ENCODE peak calls at places on chromosomes 2 and 18, in five cellular contexts. One of them, this sample, is unnamed.

GRCh38 chr18:69974365-69974764 is 26.7 kb upstream of the CD226 start:
- DNase-seq in psoas muscle: no peak
- DNase-seq in MM.1S: no peak
- DNase-seq in GM12865: no peak
- DNase-seq in stomach: no peak
- DNase-seq in this sample: peak

GRCh38 chr2:190121971-190122370 is 59.4 kb upstream of the MSTN start:
- DNase-seq in psoas muscle: no peak
- DNase-seq in MM.1S: peak
- DNase-seq in GM12865: peak
- DNase-seq in stomach: no peak
- DNase-seq in this sample: peak

GRCh38 chr2:96734899-96735585 is 4.8 kb downstream of the LMAN2L start:
- DNase-seq in psoas muscle: no peak
- DNase-seq in MM.1S: no peak
- DNase-seq in GM12865: no peak
- DNase-seq in stomach: no peak
- DNase-seq in this sample: peak

GRCh38 chr2:178419123-178419522 is 31.9 kb downstream of the PRKRA start:
- DNase-seq in psoas muscle: no peak
- DNase-seq in MM.1S: no peak
- DNase-seq in GM12865: peak
- DNase-seq in stomach: no peak
- DNase-seq in this sample: peak

GRCh38 chr2:96157649-96158553 is 12.7 kb upstream of the DUSP2 start:
- DNase-seq in psoas muscle: no peak
- DNase-seq in MM.1S: no peak
- DNase-seq in GM12865: peak
- DNase-seq in stomach: no peak
- DNase-seq in this sample: no peak

GRCh38 chr2:201798252-201798918 is 8.0 kb upstream of the CDK15 start:
- DNase-seq in psoas muscle: no peak
- DNase-seq in MM.1S: no peak
- DNase-seq in GM12865: no peak
- DNase-seq in stomach: no peak
- DNase-seq in this sample: peak

GRCh38 chr2:131519466-131519865 is 8.2 kb upstream of the CCDC74A start:
- DNase-seq in psoas muscle: no peak
- DNase-seq in MM.1S: no peak
- DNase-seq in GM12865: no peak
- DNase-seq in stomach: no peak
- DNase-seq in this sample: no peak

GRCh38 chr2:143140864-143141637 is 11.8 kb downstream of the ARHGAP15 start:
- DNase-seq in psoas muscle: no peak
- DNase-seq in MM.1S: no peak
- DNase-seq in GM12865: peak
- DNase-seq in stomach: no peak
- DNase-seq in this sample: no peak

GRCh38 chr2:232457121-232458011 is 1.4 kb downstream of the ALPI start:
- DNase-seq in psoas muscle: no peak
- DNase-seq in MM.1S: no peak
- DNase-seq in GM12865: no peak
- DNase-seq in stomach: no peak
- DNase-seq in this sample: no peak

GRCh38 chr2:62038980-62039771 is 133.7 kb downstream of the COMMD1 start:
- DNase-seq in psoas muscle: no peak
- DNase-seq in MM.1S: peak
- DNase-seq in GM12865: peak
- DNase-seq in stomach: no peak
- DNase-seq in this sample: peak

GRCh38 chr18:49850636-49851035 is 37.3 kb upstream of the ACAA2 start:
- DNase-seq in psoas muscle: no peak
- DNase-seq in MM.1S: no peak
- DNase-seq in GM12865: no peak
- DNase-seq in stomach: peak
- DNase-seq in this sample: no peak

GRCh38 chr2:190506666-190507065 is 27.9 kb downstream of the NEMP2 start:
- DNase-seq in psoas muscle: no peak
- DNase-seq in MM.1S: no peak
- DNase-seq in GM12865: no peak
- DNase-seq in stomach: no peak
- DNase-seq in this sample: no peak

GRCh38 chr18:28045880-28046279 is 131.1 kb downstream of the CDH2 start:
- DNase-seq in psoas muscle: no peak
- DNase-seq in MM.1S: no peak
- DNase-seq in GM12865: no peak
- DNase-seq in stomach: no peak
- DNase-seq in this sample: no peak

GRCh38 chr2:120300385-120300784 is 45.6 kb upstream of the INHBB start:
- DNase-seq in psoas muscle: no peak
- DNase-seq in MM.1S: no peak
- DNase-seq in GM12865: no peak
- DNase-seq in stomach: no peak
- DNase-seq in this sample: no peak

GRCh38 chr2:20620696-20621365 is 30.1 kb downstream of the HS1BP3 start:
- DNase-seq in psoas muscle: no peak
- DNase-seq in MM.1S: no peak
- DNase-seq in GM12865: no peak
- DNase-seq in stomach: peak
- DNase-seq in this sample: no peak

GRCh38 chr2:1812926-1813325 is 68.6 kb upstream of the PXDN start:
- DNase-seq in psoas muscle: no peak
- DNase-seq in MM.1S: no peak
- DNase-seq in GM12865: no peak
- DNase-seq in stomach: no peak
- DNase-seq in this sample: no peak

GRCh38 chr2:191864623-191865521 is 18.0 kb upstream of the CAVIN2 start:
- DNase-seq in psoas muscle: no peak
- DNase-seq in MM.1S: no peak
- DNase-seq in GM12865: no peak
- DNase-seq in stomach: no peak
- DNase-seq in this sample: peak

GRCh38 chr2:218853766-218854165 is 5.8 kb upstream of the WNT6 start:
- DNase-seq in psoas muscle: no peak
- DNase-seq in MM.1S: no peak
- DNase-seq in GM12865: no peak
- DNase-seq in stomach: no peak
- DNase-seq in this sample: peak

GRCh38 chr18:34251919-34252318 is 27.2 kb upstream of the NOL4 start:
- DNase-seq in psoas muscle: no peak
- DNase-seq in MM.1S: no peak
- DNase-seq in GM12865: no peak
- DNase-seq in stomach: no peak
- DNase-seq in this sample: no peak

GRCh38 chr2:96167407-96168013 is 22.3 kb upstream of the DUSP2 start:
- DNase-seq in psoas muscle: no peak
- DNase-seq in MM.1S: no peak
- DNase-seq in GM12865: no peak
- DNase-seq in stomach: no peak
- DNase-seq in this sample: no peak

GRCh38 chr2:214808961-214809750 is at the start of gene BARD1:
- DNase-seq in psoas muscle: peak
- DNase-seq in MM.1S: peak
- DNase-seq in GM12865: peak
- DNase-seq in stomach: peak
- DNase-seq in this sample: peak

GRCh38 chr2:185899364-185899763 is 160.8 kb downstream of the FSIP2 start:
- DNase-seq in psoas muscle: no peak
- DNase-seq in MM.1S: no peak
- DNase-seq in GM12865: no peak
- DNase-seq in stomach: no peak
- DNase-seq in this sample: no peak
- H3K4me3 ChIP-seq in psoas muscle: no peak
- H3K4me3 ChIP-seq in MM.1S: no peak
- H3K4me3 ChIP-seq in GM12865: no peak
- H3K4me3 ChIP-seq in stomach: no peak
- H3K4me3 ChIP-seq in this sample: no peak

GRCh38 chr2:14642499-14642898 is 10.0 kb downstream of the LRATD1 start:
- DNase-seq in psoas muscle: no peak
- DNase-seq in MM.1S: no peak
- DNase-seq in GM12865: peak
- DNase-seq in stomach: no peak
- DNase-seq in this sample: no peak
- TF ChIP-seq CTCF in psoas muscle: no peak
- TF ChIP-seq CTCF in MM.1S: no peak
- TF ChIP-seq CTCF in GM12865: peak
- TF ChIP-seq CTCF in stomach: no peak
- TF ChIP-seq CTCF in this sample: no peak

GRCh38 chr2:25586726-25587144 is 86.6 kb downstream of the DTNB start:
- DNase-seq in psoas muscle: no peak
- DNase-seq in MM.1S: no peak
- DNase-seq in GM12865: peak
- DNase-seq in stomach: no peak
- DNase-seq in this sample: peak
- H3K4me3 ChIP-seq in psoas muscle: no peak
- H3K4me3 ChIP-seq in MM.1S: no peak
- H3K4me3 ChIP-seq in GM12865: no peak
- H3K4me3 ChIP-seq in stomach: no peak
- H3K4me3 ChIP-seq in this sample: no peak

GRCh38 chr2:25996844-25997243 is 14.5 kb upstream of the KIF3C start:
- DNase-seq in psoas muscle: no peak
- DNase-seq in MM.1S: no peak
- DNase-seq in GM12865: no peak
- DNase-seq in stomach: no peak
- DNase-seq in this sample: no peak

GRCh38 chr2:26001743-26002341 is 19.5 kb upstream of the KIF3C start:
- DNase-seq in psoas muscle: peak
- DNase-seq in MM.1S: no peak
- DNase-seq in GM12865: no peak
- DNase-seq in stomach: peak
- DNase-seq in this sample: peak

GRCh38 chr2:26002617-26003310 is 20.5 kb upstream of the KIF3C start:
- DNase-seq in psoas muscle: no peak
- DNase-seq in MM.1S: no peak
- DNase-seq in GM12865: peak
- DNase-seq in stomach: peak
- DNase-seq in this sample: no peak

GRCh38 chr2:26000561-26001211 is 18.4 kb upstream of the KIF3C start:
- DNase-seq in psoas muscle: peak
- DNase-seq in MM.1S: no peak
- DNase-seq in GM12865: no peak
- DNase-seq in stomach: peak
- DNase-seq in this sample: no peak
- TF ChIP-seq CTCF in psoas muscle: no peak
- TF ChIP-seq CTCF in MM.1S: no peak
- TF ChIP-seq CTCF in GM12865: no peak
- TF ChIP-seq CTCF in stomach: no peak
- TF ChIP-seq CTCF in this sample: no peak

GRCh38 chr18:58228762-58229161 is 184.7 kb downstream of the NEDD4L start:
- DNase-seq in psoas muscle: no peak
- DNase-seq in MM.1S: no peak
- DNase-seq in GM12865: no peak
- DNase-seq in stomach: peak
- DNase-seq in this sample: no peak
- H3K4me3 ChIP-seq in psoas muscle: no peak
- H3K4me3 ChIP-seq in MM.1S: no peak
- H3K4me3 ChIP-seq in GM12865: no peak
- H3K4me3 ChIP-seq in stomach: no peak
- H3K4me3 ChIP-seq in this sample: no peak

DNA sequence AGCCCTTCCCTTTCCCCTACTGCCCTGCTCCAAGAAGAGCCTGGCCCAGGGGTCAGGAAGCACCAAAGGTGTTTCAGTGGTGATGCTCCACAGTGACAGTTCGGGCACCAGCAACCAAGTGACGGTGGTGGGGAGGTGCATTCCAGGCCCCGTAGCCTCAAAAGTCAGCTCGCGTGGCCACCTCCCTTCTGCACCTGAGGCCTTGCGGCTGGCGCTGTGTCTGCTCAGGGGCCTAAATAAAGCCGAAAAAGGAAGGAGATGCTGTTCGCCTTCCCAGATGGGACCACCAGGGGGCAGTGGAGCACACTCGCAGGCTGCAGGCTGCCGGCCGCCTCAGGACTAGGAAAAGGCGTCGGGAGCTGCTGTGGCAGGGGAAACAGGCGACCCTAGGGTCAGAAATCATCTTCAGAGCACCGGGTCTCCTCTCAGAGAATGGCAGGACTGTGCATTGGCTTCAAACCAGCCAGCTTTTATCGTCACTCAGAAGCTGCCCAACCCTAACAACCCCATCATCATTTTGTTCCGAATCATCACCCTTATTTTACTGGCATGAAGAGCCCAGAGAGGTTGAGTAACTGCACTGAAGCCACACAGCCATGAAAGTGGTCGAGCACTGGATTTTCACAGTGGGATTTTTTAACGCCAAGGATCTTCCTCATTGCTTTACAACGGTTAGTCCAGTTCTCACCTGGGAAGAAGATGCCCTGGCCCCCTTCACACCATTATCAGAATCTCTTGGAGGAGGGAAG is 213.0 kb upstream of the CELF4 start:
- DNase-seq in psoas muscle: peak
- DNase-seq in MM.1S: peak
- DNase-seq in GM12865: peak
- DNase-seq in stomach: peak
- DNase-seq in this sample: peak
- TF ChIP-seq CTCF in psoas muscle: peak
- TF ChIP-seq CTCF in MM.1S: peak
- TF ChIP-seq CTCF in GM12865: peak
- TF ChIP-seq CTCF in stomach: peak
- TF ChIP-seq CTCF in this sample: peak

This sample was measured in fibroblast of mammary gland.